ENCODE peak calls at places on chromosomes 16 and 17, in ten cellular contexts. One of them, this sample, is unnamed.

GRCh38 chr16:11624645-11625607 is 38.2 kb upstream of the LITAF start:
- DNase-seq in activated naive CD8-positive, alpha-beta T cell treated with anti-CD3 and anti-CD28 coated beads for 36 hours: no peak
- DNase-seq in endothelial cell: no peak
- DNase-seq in midbrain: no peak
- DNase-seq in activated naive CD4-positive, alpha-beta T cell treated with Interleukin-2 at 50 U/mL for 16 hours: no peak
- DNase-seq in head of caudate nucleus: no peak
- DNase-seq in cardiac muscle cell: no peak
- DNase-seq in SHP77: no peak
- DNase-seq in AG10803: peak
- DNase-seq in RWPE1: no peak
- DNase-seq in this sample: no peak

GRCh38 chr17:26766743-26767142 is 527.2 kb upstream of the WSB1 start:
- DNase-seq in endothelial cell: no peak
- DNase-seq in RWPE1: no peak
- DNase-seq in activated naive CD8-positive, alpha-beta T cell treated with anti-CD3 and anti-CD28 coated beads for 36 hours: no peak
- DNase-seq in midbrain: no peak
- DNase-seq in activated naive CD4-positive, alpha-beta T cell treated with Interleukin-2 at 50 U/mL for 16 hours: no peak
- DNase-seq in SHP77: no peak
- DNase-seq in cardiac muscle cell: no peak
- DNase-seq in head of caudate nucleus: no peak
- DNase-seq in AG10803: no peak
- DNase-seq in this sample: no peak

GRCh38 chr16:68396481-68396880 is 51.8 kb downstream of the SMPD3 start:
- DNase-seq in endothelial cell: peak
- DNase-seq in head of caudate nucleus: no peak
- DNase-seq in SHP77: peak
- DNase-seq in activated naive CD4-positive, alpha-beta T cell treated with Interleukin-2 at 50 U/mL for 16 hours: peak
- DNase-seq in activated naive CD8-positive, alpha-beta T cell treated with anti-CD3 and anti-CD28 coated beads for 36 hours: peak
- DNase-seq in midbrain: no peak
- DNase-seq in RWPE1: peak
- DNase-seq in cardiac muscle cell: peak
- DNase-seq in AG10803: peak
- DNase-seq in this sample: peak

GRCh38 chr17:82196273-82196672 is 16.4 kb downstream of the CCDC57 start:
- DNase-seq in RWPE1: no peak
- DNase-seq in SHP77: no peak
- DNase-seq in activated naive CD4-positive, alpha-beta T cell treated with Interleukin-2 at 50 U/mL for 16 hours: no peak
- DNase-seq in head of caudate nucleus: no peak
- DNase-seq in endothelial cell: no peak
- DNase-seq in cardiac muscle cell: no peak
- DNase-seq in midbrain: no peak
- DNase-seq in activated naive CD8-positive, alpha-beta T cell treated with anti-CD3 and anti-CD28 coated beads for 36 hours: no peak
- DNase-seq in AG10803: no peak
- DNase-seq in this sample: no peak

GRCh38 chr17:41065829-41066624 is at the start of gene KRTAP2-4:
- DNase-seq in AG10803: peak
- DNase-seq in midbrain: no peak
- DNase-seq in SHP77: no peak
- DNase-seq in RWPE1: peak
- DNase-seq in activated naive CD8-positive, alpha-beta T cell treated with anti-CD3 and anti-CD28 coated beads for 36 hours: no peak
- DNase-seq in endothelial cell: no peak
- DNase-seq in cardiac muscle cell: no peak
- DNase-seq in head of caudate nucleus: no peak
- DNase-seq in activated naive CD4-positive, alpha-beta T cell treated with Interleukin-2 at 50 U/mL for 16 hours: no peak
- DNase-seq in this sample: no peak

GRCh38 chr16:66832661-66833305 is 2.0 kb upstream of the NAE1 start:
- DNase-seq in activated naive CD4-positive, alpha-beta T cell treated with Interleukin-2 at 50 U/mL for 16 hours: no peak
- DNase-seq in RWPE1: no peak
- DNase-seq in AG10803: peak
- DNase-seq in head of caudate nucleus: no peak
- DNase-seq in SHP77: no peak
- DNase-seq in cardiac muscle cell: no peak
- DNase-seq in midbrain: no peak
- DNase-seq in endothelial cell: no peak
- DNase-seq in activated naive CD8-positive, alpha-beta T cell treated with anti-CD3 and anti-CD28 coated beads for 36 hours: no peak
- DNase-seq in this sample: no peak

GRCh38 chr17:47905221-47905733 is 9.2 kb downstream of the SP2 start:
- DNase-seq in activated naive CD8-positive, alpha-beta T cell treated with anti-CD3 and anti-CD28 coated beads for 36 hours: no peak
- DNase-seq in midbrain: peak
- DNase-seq in head of caudate nucleus: peak
- DNase-seq in activated naive CD4-positive, alpha-beta T cell treated with Interleukin-2 at 50 U/mL for 16 hours: no peak
- DNase-seq in SHP77: no peak
- DNase-seq in cardiac muscle cell: peak
- DNase-seq in AG10803: peak
- DNase-seq in RWPE1: no peak
- DNase-seq in endothelial cell: no peak
- DNase-seq in this sample: no peak

GRCh38 chr16:85286970-85287814 is 174.9 kb upstream of the CIBAR2 start:
- DNase-seq in AG10803: peak
- DNase-seq in head of caudate nucleus: peak
- DNase-seq in activated naive CD8-positive, alpha-beta T cell treated with anti-CD3 and anti-CD28 coated beads for 36 hours: no peak
- DNase-seq in cardiac muscle cell: no peak
- DNase-seq in midbrain: peak
- DNase-seq in SHP77: no peak
- DNase-seq in endothelial cell: no peak
- DNase-seq in RWPE1: no peak
- DNase-seq in activated naive CD4-positive, alpha-beta T cell treated with Interleukin-2 at 50 U/mL for 16 hours: no peak
- DNase-seq in this sample: no peak

GRCh38 chr16:15610369-15610871 is 32.5 kb downstream of the MARF1 start:
- DNase-seq in head of caudate nucleus: no peak
- DNase-seq in SHP77: no peak
- DNase-seq in RWPE1: no peak
- DNase-seq in endothelial cell: no peak
- DNase-seq in cardiac muscle cell: no peak
- DNase-seq in midbrain: no peak
- DNase-seq in AG10803: peak
- DNase-seq in activated naive CD8-positive, alpha-beta T cell treated with anti-CD3 and anti-CD28 coated beads for 36 hours: no peak
- DNase-seq in activated naive CD4-positive, alpha-beta T cell treated with Interleukin-2 at 50 U/mL for 16 hours: no peak
- DNase-seq in this sample: no peak

GRCh38 chr16:84045818-84046470 is 3.3 kb upstream of the SLC38A8 start:
- DNase-seq in cardiac muscle cell: no peak
- DNase-seq in SHP77: no peak
- DNase-seq in activated naive CD8-positive, alpha-beta T cell treated with anti-CD3 and anti-CD28 coated beads for 36 hours: no peak
- DNase-seq in AG10803: no peak
- DNase-seq in RWPE1: no peak
- DNase-seq in midbrain: no peak
- DNase-seq in activated naive CD4-positive, alpha-beta T cell treated with Interleukin-2 at 50 U/mL for 16 hours: no peak
- DNase-seq in endothelial cell: no peak
- DNase-seq in head of caudate nucleus: no peak
- DNase-seq in this sample: no peak

GRCh38 chr16:83742076-83742475 is 65.7 kb upstream of the HSBP1 start:
- DNase-seq in activated naive CD4-positive, alpha-beta T cell treated with Interleukin-2 at 50 U/mL for 16 hours: no peak
- DNase-seq in midbrain: peak
- DNase-seq in endothelial cell: no peak
- DNase-seq in SHP77: no peak
- DNase-seq in cardiac muscle cell: no peak
- DNase-seq in AG10803: no peak
- DNase-seq in activated naive CD8-positive, alpha-beta T cell treated with anti-CD3 and anti-CD28 coated beads for 36 hours: no peak
- DNase-seq in RWPE1: no peak
- DNase-seq in head of caudate nucleus: peak
- DNase-seq in this sample: no peak

GRCh38 chr16:25020112-25020591 is 5.0 kb upstream of the ARHGAP17 start:
- DNase-seq in SHP77: no peak
- DNase-seq in midbrain: no peak
- DNase-seq in RWPE1: no peak
- DNase-seq in cardiac muscle cell: no peak
- DNase-seq in activated naive CD8-positive, alpha-beta T cell treated with anti-CD3 and anti-CD28 coated beads for 36 hours: no peak
- DNase-seq in AG10803: peak
- DNase-seq in activated naive CD4-positive, alpha-beta T cell treated with Interleukin-2 at 50 U/mL for 16 hours: no peak
- DNase-seq in head of caudate nucleus: no peak
- DNase-seq in endothelial cell: no peak
- DNase-seq in this sample: no peak

GRCh38 chr17:66222772-66223350 is 6.4 kb downstream of the APOH start:
- DNase-seq in RWPE1: no peak
- DNase-seq in activated naive CD8-positive, alpha-beta T cell treated with anti-CD3 and anti-CD28 coated beads for 36 hours: no peak
- DNase-seq in AG10803: no peak
- DNase-seq in SHP77: no peak
- DNase-seq in activated naive CD4-positive, alpha-beta T cell treated with Interleukin-2 at 50 U/mL for 16 hours: no peak
- DNase-seq in endothelial cell: no peak
- DNase-seq in head of caudate nucleus: no peak
- DNase-seq in cardiac muscle cell: no peak
- DNase-seq in midbrain: no peak
- DNase-seq in this sample: no peak

GRCh38 chr16:82047374-82047773 is 12.3 kb downstream of the HSD17B2 start:
- DNase-seq in RWPE1: no peak
- DNase-seq in activated naive CD8-positive, alpha-beta T cell treated with anti-CD3 and anti-CD28 coated beads for 36 hours: no peak
- DNase-seq in endothelial cell: no peak
- DNase-seq in head of caudate nucleus: no peak
- DNase-seq in SHP77: no peak
- DNase-seq in AG10803: no peak
- DNase-seq in cardiac muscle cell: no peak
- DNase-seq in activated naive CD4-positive, alpha-beta T cell treated with Interleukin-2 at 50 U/mL for 16 hours: no peak
- DNase-seq in midbrain: no peak
- DNase-seq in this sample: no peak

GRCh38 chr17:34389343-34389742 is 26.3 kb upstream of the CCL1 start:
- DNase-seq in cardiac muscle cell: no peak
- DNase-seq in RWPE1: no peak
- DNase-seq in SHP77: no peak
- DNase-seq in endothelial cell: no peak
- DNase-seq in midbrain: no peak
- DNase-seq in AG10803: no peak
- DNase-seq in head of caudate nucleus: no peak
- DNase-seq in activated naive CD8-positive, alpha-beta T cell treated with anti-CD3 and anti-CD28 coated beads for 36 hours: no peak
- DNase-seq in activated naive CD4-positive, alpha-beta T cell treated with Interleukin-2 at 50 U/mL for 16 hours: no peak
- DNase-seq in this sample: peak

GRCh38 chr16:53893731-53894435 is 189.9 kb downstream of the FTO start:
- DNase-seq in AG10803: peak
- DNase-seq in activated naive CD8-positive, alpha-beta T cell treated with anti-CD3 and anti-CD28 coated beads for 36 hours: no peak
- DNase-seq in head of caudate nucleus: no peak
- DNase-seq in midbrain: no peak
- DNase-seq in endothelial cell: no peak
- DNase-seq in SHP77: no peak
- DNase-seq in cardiac muscle cell: no peak
- DNase-seq in RWPE1: peak
- DNase-seq in activated naive CD4-positive, alpha-beta T cell treated with Interleukin-2 at 50 U/mL for 16 hours: no peak
- DNase-seq in this sample: no peak

GRCh38 chr17:8965394-8966168 is at the start of gene PIK3R5:
- DNase-seq in endothelial cell: peak
- DNase-seq in AG10803: no peak
- DNase-seq in RWPE1: peak
- DNase-seq in SHP77: no peak
- DNase-seq in cardiac muscle cell: peak
- DNase-seq in midbrain: no peak
- DNase-seq in activated naive CD8-positive, alpha-beta T cell treated with anti-CD3 and anti-CD28 coated beads for 36 hours: peak
- DNase-seq in head of caudate nucleus: no peak
- DNase-seq in activated naive CD4-positive, alpha-beta T cell treated with Interleukin-2 at 50 U/mL for 16 hours: peak
- DNase-seq in this sample: peak

GRCh38 chr17:17067277-17067676 is 25.0 kb downstream of the MPRIP start:
- DNase-seq in midbrain: no peak
- DNase-seq in endothelial cell: no peak
- DNase-seq in cardiac muscle cell: no peak
- DNase-seq in head of caudate nucleus: no peak
- DNase-seq in activated naive CD8-positive, alpha-beta T cell treated with anti-CD3 and anti-CD28 coated beads for 36 hours: no peak
- DNase-seq in AG10803: peak
- DNase-seq in activated naive CD4-positive, alpha-beta T cell treated with Interleukin-2 at 50 U/mL for 16 hours: no peak
- DNase-seq in RWPE1: no peak
- DNase-seq in SHP77: no peak
- DNase-seq in this sample: no peak

GRCh38 chr16:825298-826061 is 24.9 kb upstream of the GNG13 start:
- DNase-seq in RWPE1: no peak
- DNase-seq in endothelial cell: no peak
- DNase-seq in SHP77: no peak
- DNase-seq in AG10803: peak
- DNase-seq in activated naive CD4-positive, alpha-beta T cell treated with Interleukin-2 at 50 U/mL for 16 hours: no peak
- DNase-seq in head of caudate nucleus: peak
- DNase-seq in midbrain: peak
- DNase-seq in cardiac muscle cell: no peak
- DNase-seq in activated naive CD8-positive, alpha-beta T cell treated with anti-CD3 and anti-CD28 coated beads for 36 hours: no peak
- DNase-seq in this sample: no peak

GRCh38 chr17:42844761-42845555 is 578 bp downstream of the AOC2 start:
- DNase-seq in activated naive CD8-positive, alpha-beta T cell treated with anti-CD3 and anti-CD28 coated beads for 36 hours: no peak
- DNase-seq in AG10803: no peak
- DNase-seq in SHP77: no peak
- DNase-seq in endothelial cell: no peak
- DNase-seq in cardiac muscle cell: no peak
- DNase-seq in RWPE1: no peak
- DNase-seq in activated naive CD4-positive, alpha-beta T cell treated with Interleukin-2 at 50 U/mL for 16 hours: no peak
- DNase-seq in midbrain: no peak
- DNase-seq in head of caudate nucleus: no peak
- DNase-seq in this sample: no peak

This sample was measured in activated CD8-positive, alpha-beta T cell treated with anti-CD3 and anti-CD28 coated beads, Interleukin-2, amount 10 ng/mL, durations not matched to agents 7 days and 5 days.